ENCODE peak calls at places on chromosomes 11 and 22, in eight cellular contexts. Z, J, Y, F, C, Q, H and R are unnamed samples.

GRCh38 chr11:82507288-82507687 is 226.4 kb downstream of the FAM181B start:
- DNase-seq in Z (no peak), J (no peak), Y (no peak), F (no peak), C (no peak), Q (no peak), H (no peak), R (no peak)

GRCh38 chr11:3102641-3102921 is 45.4 kb upstream of the CARS1 start:
- DNase-seq in Z (no peak), J (no peak), Y (no peak), F (no peak), C (no peak), Q (no peak), H (no peak), R (no peak)

GRCh38 chr22:44599084-44599483 is 101.1 kb upstream of the RTL6 start:
- DNase-seq in Z (no peak), J (no peak), Y (no peak), F (no peak), C (no peak), Q (no peak), H (no peak), R (no peak)

GRCh38 chr11:133663135-133663534 is 130.8 kb upstream of the OPCML start:
- DNase-seq in Z (no peak), J (no peak), Y (no peak), F (no peak), C (no peak), Q (no peak), H (no peak), R (no peak)

GRCh38 chr22:19868773-19869471 is 14.2 kb upstream of the GNB1L start:
- DNase-seq in Z (peak), J (no peak), Y (no peak), F (no peak), C (no peak), Q (peak), H (no peak), R (no peak)

GRCh38 chr22:44693756-44694155 is 8.2 kb upstream of the PRR5 start:
- DNase-seq in Z (no peak), J (no peak), Y (no peak), F (no peak), C (no peak), Q (no peak), H (no peak), R (no peak)

GRCh38 chr11:102843474-102843873 is at the start of gene MMP3:
- DNase-seq in Z (no peak), J (peak), Y (no peak), F (no peak), C (no peak), Q (no peak), H (no peak), R (peak)

GRCh38 chr11:18727499-18728236 is 1.7 kb upstream of the IGSF22 start:
- DNase-seq in Z (peak), J (no peak), Y (no peak), F (peak), C (no peak), Q (peak), H (no peak), R (peak)

GRCh38 chr11:111930472-111930871 is 6.7 kb upstream of the DIXDC1 start:
- DNase-seq in Z (no peak), J (no peak), Y (no peak), F (no peak), C (no peak), Q (no peak), H (no peak), R (no peak)

GRCh38 chr11:10844364-10844763 is 13.5 kb downstream of the ZBED5 start:
- DNase-seq in Z (no peak), J (no peak), Y (no peak), F (no peak), C (no peak), Q (no peak), H (no peak), R (no peak)

GRCh38 chr22:17074648-17075002 is 10.2 kb upstream of the IL17RA start:
- DNase-seq in Z (no peak), J (no peak), Y (no peak), F (no peak), C (no peak), Q (no peak), H (no peak), R (peak)

GRCh38 chr22:30922151-30922611 is 46.4 kb downstream of the MORC2 start:
- DNase-seq in Z (peak), J (peak), Y (peak), F (peak), C (peak), Q (peak), H (peak), R (no peak)

GRCh38 chr22:23696326-23696851 is 5.6 kb downstream of the RGL4 start:
- DNase-seq in Z (no peak), J (no peak), Y (peak), F (peak), C (peak), Q (no peak), H (no peak), R (no peak)

GRCh38 chr11:116379185-116379828 is 393.5 kb downstream of the BUD13 start:
- DNase-seq in Z (no peak), J (no peak), Y (no peak), F (no peak), C (no peak), Q (no peak), H (no peak), R (no peak)

GRCh38 chr22:41907436-41908401 is 7.2 kb downstream of the SHISA8 start:
- DNase-seq in Z (no peak), J (no peak), Y (no peak), F (no peak), C (no peak), Q (no peak), H (no peak), R (no peak)

GRCh38 chr22:19568337-19569311 is 44.4 kb upstream of the CLDN5 start:
- DNase-seq in Z (no peak), J (peak), Y (no peak), F (no peak), C (no peak), Q (no peak), H (peak), R (peak)

GRCh38 chr22:27420186-27420816 is 381.3 kb downstream of the MN1 start:
- DNase-seq in Z (no peak), J (peak), Y (no peak), F (no peak), C (no peak), Q (no peak), H (no peak), R (no peak)

GRCh38 chr11:36724742-36725387 is 126.8 kb upstream of the RAG2 start:
- DNase-seq in Z (no peak), J (no peak), Y (no peak), F (no peak), C (no peak), Q (no peak), H (no peak), R (no peak)

GRCh38 chr11:128207861-128208321 is 379.5 kb downstream of the ETS1 start:
- DNase-seq in Z (no peak), J (peak), Y (no peak), F (no peak), C (no peak), Q (no peak), H (peak), R (peak)

GRCh38 chr11:19553683-19554333 is 158.8 kb upstream of the NAV2 start:
- DNase-seq in Z (peak), J (peak), Y (peak), F (peak), C (peak), Q (peak), H (no peak), R (peak)

GRCh38 chr11:59573216-59573615 is 42.4 kb downstream of the OSBP start:
- DNase-seq in Z (no peak), J (peak), Y (no peak), F (no peak), C (no peak), Q (no peak), H (no peak), R (peak)

GRCh38 chr11:129973809-129974208 is 28.8 kb downstream of the PRDM10 start:
- DNase-seq in Z (no peak), J (no peak), Y (no peak), F (no peak), C (no peak), Q (no peak), H (no peak), R (no peak)

GRCh38 chr11:96758957-96759356 is 369.1 kb downstream of the JRKL start:
- DNase-seq in Z (no peak), J (no peak), Y (no peak), F (no peak), C (no peak), Q (no peak), H (no peak), R (no peak)

GRCh38 chr11:131888230-131888826 is 517.9 kb downstream of the NTM start:
- DNase-seq in Z (no peak), J (peak), Y (no peak), F (no peak), C (no peak), Q (no peak), H (peak), R (peak)

GRCh38 chr11:120649316-120649715 is 137.8 kb downstream of the GRIK4 start:
- DNase-seq in Z (no peak), J (no peak), Y (no peak), F (no peak), C (no peak), Q (no peak), H (no peak), R (no peak)

GRCh38 chr22:30728829-30729228 is 34.2 kb downstream of the OSBP2 start:
- DNase-seq in Z (no peak), J (no peak), Y (no peak), F (no peak), C (no peak), Q (no peak), H (no peak), R (no peak)

GRCh38 chr11:33682446-33682845 is 18.2 kb downstream of the C11orf91 start:
- DNase-seq in Z (no peak), J (no peak), Y (no peak), F (no peak), C (no peak), Q (no peak), H (no peak), R (no peak)